ENCODE peak calls at places on chromosomes 5 and 9, in ten cellular contexts. E is tibial artery, L is WTC11, W is mammary epithelial cell, V is midbrain, M is kidney tubule cell, A is lung microvascular endothelial cell, G is breast epithelium, J is pons, O is lung. Z is an unnamed sample.

GRCh38 chr5:15376803-15377202 is 123.2 kb upstream of the FBXL7 start:
- DNase-seq in E (no peak), L (no peak), W (no peak), V (no peak), M (no peak), A (no peak), G (no peak), J (no peak), O (no peak), Z (no peak)

GRCh38 chr9:38130724-38131123 is 61.7 kb upstream of the SHB start:
- DNase-seq in E (no peak), L (no peak), W (no peak), V (no peak), M (peak; percentile 30), A (no peak), G (no peak), J (no peak), O (no peak), Z (no peak)

GRCh38 chr5:437281-437771 is 5.7 kb upstream of the EXOC3 start:
- DNase-seq in E (peak; percentile 43), L (peak; percentile 11), W (no peak), V (no peak), M (no peak), A (no peak), G (peak; percentile 44), J (no peak), O (no peak), Z (no peak)

GRCh38 chr5:77168187-77168883 is 42.1 kb upstream of the PDE8B start:
- DNase-seq in E (peak; percentile 94), L (no peak), W (no peak), V (peak; percentile 83), M (peak; percentile 56), A (peak; percentile 43), G (peak; percentile 74), J (peak; percentile 82), O (no peak), Z (no peak)

GRCh38 chr5:75523275-75523674 is 11.6 kb downstream of the POLK start:
- DNase-seq in E (no peak), L (no peak), W (peak; percentile 45), V (no peak), M (peak; percentile 11), A (no peak), G (no peak), J (no peak), O (no peak), Z (no peak)

GRCh38 chr5:10424124-10424731 is 17.5 kb upstream of the ROPN1L start:
- DNase-seq in E (no peak), L (peak; percentile 34), W (no peak), V (peak; percentile 75), M (peak; percentile 37), A (peak; percentile 54), G (no peak), J (peak; percentile 80), O (no peak), Z (no peak)

GRCh38 chr9:79812507-79813261 is 240.9 kb downstream of the TLE4 start:
- DNase-seq in E (no peak), L (no peak), W (no peak), V (no peak), M (peak; percentile 28), A (no peak), G (no peak), J (no peak), O (no peak), Z (peak; percentile 8)

GRCh38 chr5:129387944-129388343 is 72.2 kb upstream of the ADAMTS19 start:
- DNase-seq in E (no peak), L (no peak), W (no peak), V (no peak), M (no peak), A (no peak), G (no peak), J (no peak), O (no peak), Z (no peak)

GRCh38 chr5:157172408-157172807 is 6.3 kb upstream of the GARIN3 start:
- DNase-seq in E (no peak), L (no peak), W (peak; percentile 17), V (no peak), M (no peak), A (no peak), G (no peak), J (no peak), O (no peak), Z (peak; percentile 92)

GRCh38 chr9:37924538-37924937 is 20.6 kb upstream of the SLC25A51 start:
- DNase-seq in E (no peak), L (no peak), W (no peak), V (no peak), M (no peak), A (no peak), G (no peak), J (no peak), O (no peak), Z (no peak)

GRCh38 chr9:69946800-69947437 is 96.7 kb upstream of the MAMDC2 start:
- DNase-seq in E (no peak), L (no peak), W (peak; percentile 69), V (no peak), M (peak; percentile 88), A (peak; percentile 93), G (no peak), J (no peak), O (no peak), Z (no peak)

GRCh38 chr9:33946779-33947535 is 101.7 kb downstream of the UBAP2 start:
- DNase-seq in E (no peak), L (no peak), W (peak; percentile 87), V (no peak), M (peak; percentile 95), A (peak; percentile 72), G (no peak), J (no peak), O (no peak), Z (no peak)

GRCh38 chr5:178387061-178387855 is 154.7 kb upstream of the PHYKPL start:
- DNase-seq in E (peak; percentile 54), L (peak; percentile 6), W (no peak), V (no peak), M (no peak), A (no peak), G (no peak), J (no peak), O (no peak), Z (peak; percentile 28)

GRCh38 chr9:20729545-20729944 is 45.5 kb downstream of the FOCAD start:
- DNase-seq in E (no peak), L (no peak), W (peak; percentile 5), V (no peak), M (peak; percentile 16), A (no peak), G (no peak), J (no peak), O (no peak), Z (no peak)

GRCh38 chr5:135235002-135235401 is 164.0 kb downstream of the MACROH2A1 start:
- DNase-seq in E (no peak), L (no peak), W (no peak), V (no peak), M (no peak), A (no peak), G (no peak), J (no peak), O (no peak), Z (no peak)

GRCh38 chr9:20783057-20784038 is 99.3 kb downstream of the FOCAD start:
- DNase-seq in E (no peak), L (no peak), W (no peak), V (no peak), M (peak; percentile 13), A (no peak), G (no peak), J (no peak), O (no peak), Z (no peak)

GRCh38 chr5:1167361-1167727 is 34.1 kb upstream of the SLC6A19 start:
- DNase-seq in E (no peak), L (no peak), W (no peak), V (no peak), M (no peak), A (no peak), G (no peak), J (no peak), O (no peak), Z (no peak)

GRCh38 chr5:851553-851952 is 767 bp upstream of the ZDHHC11 start:
- DNase-seq in E (peak; percentile 51), L (peak; percentile 4), W (no peak), V (no peak), M (no peak), A (no peak), G (peak; percentile 45), J (no peak), O (no peak), Z (no peak)

GRCh38 chr5:169626779-169627178 is 10.3 kb upstream of the DOCK2 start:
- DNase-seq in E (no peak), L (no peak), W (peak; percentile 60), V (no peak), M (peak; percentile 89), A (peak; percentile 82), G (no peak), J (no peak), O (no peak), Z (no peak)

GRCh38 chr9:13213337-13213736 is 66.2 kb downstream of the MPDZ start:
- DNase-seq in E (no peak), L (no peak), W (no peak), V (peak; percentile 24), M (peak; percentile 31), A (peak; percentile 43), G (no peak), J (peak; percentile 32), O (no peak), Z (no peak)

GRCh38 chr5:111857067-111857466 is 100.1 kb upstream of the NREP start:
- DNase-seq in E (no peak), L (no peak), W (no peak), V (no peak), M (no peak), A (no peak), G (no peak), J (no peak), O (no peak), Z (no peak)

GRCh38 chr5:171820561-171820960 is 34.9 kb downstream of the SMIM23 start:
- DNase-seq in E (no peak), L (no peak), W (no peak), V (no peak), M (no peak), A (no peak), G (no peak), J (no peak), O (no peak), Z (no peak)

GRCh38 chr9:113993838-113994540 is 84.1 kb downstream of the AMBP start:
- DNase-seq in E (peak; percentile 96), L (no peak), W (peak; percentile 48), V (peak; percentile 70), M (peak; percentile 58), A (peak; percentile 74), G (peak; percentile 86), J (peak; percentile 91), O (peak; percentile 86), Z (no peak)

GRCh38 chr9:85425153-85425611 is 316.6 kb downstream of the AGTPBP1 start:
- DNase-seq in E (peak; percentile 70), L (peak; percentile 93), W (peak; percentile 27), V (peak; percentile 13), M (peak; percentile 74), A (peak; percentile 33), G (no peak), J (peak; percentile 49), O (peak; percentile 39), Z (peak; percentile 64)